ENCODE peak calls at places on chromosomes 2 and 18, in eight cellular contexts. I is HCT116; P is amygdala; S is NCI-H1105; Z is stimulated activated CD4-positive, alpha-beta T cell treated with anti-CD3 and anti-CD28 coated beads, Interleukin-1b, Interleukin-23, amount 100 ng/mL, for 4 hours; U is NCI-H2081; X is breast epithelium; K is activated T-cell treated with anti-CD3 and anti-CD28 coated beads, Interleukin-2, amount 50 U/mL, for 48 hours. T is an unnamed sample.

GRCh38 chr2:128464456-128464855 is 145.8 kb upstream of the HS6ST1 start:
- DNase-seq in X (no peak), K (no peak), P (no peak), Z (no peak), I (no peak), S (no peak), U (no peak), T (no peak)

GRCh38 chr2:114089636-114090325 is 199.9 kb downstream of the ACTR3 start:
- DNase-seq in P (no peak), K (no peak), X (no peak), I (no peak), Z (no peak), S (no peak), U (no peak), T (no peak)

GRCh38 chr18:12121175-12122095 is 27.8 kb downstream of the ANKRD62 start:
- DNase-seq in Z (no peak), X (no peak), U (no peak), K (no peak), S (no peak), P (no peak), I (peak), T (no peak)

GRCh38 chr2:46644690-46645385 is 165.5 kb downstream of the TMEM247 start:
- DNase-seq in U (peak), P (no peak), Z (no peak), K (no peak), I (no peak), S (peak), X (no peak), T (no peak)

GRCh38 chr2:147910990-147911473 is 66.2 kb downstream of the ACVR2A start:
- DNase-seq in U (peak), P (no peak), I (peak), S (peak), Z (peak), X (no peak), K (no peak), T (no peak)

GRCh38 chr18:987325-988186 is 82.9 kb downstream of the ADCYAP1 start:
- DNase-seq in Z (no peak), X (no peak), U (no peak), I (no peak), P (no peak), K (no peak), S (no peak), T (peak)

GRCh38 chr2:61605245-61605644 is 67.1 kb upstream of the XPO1 start:
- DNase-seq in S (no peak), U (no peak), P (no peak), I (no peak), K (no peak), X (no peak), Z (no peak), T (no peak)

GRCh38 chr2:108324531-108325256 is 36.0 kb downstream of the SULT1C2 start:
- DNase-seq in I (no peak), Z (no peak), P (no peak), K (no peak), U (no peak), S (no peak), X (no peak), T (no peak)

GRCh38 chr2:71711470-71711857 is 258.1 kb downstream of the DYSF start:
- DNase-seq in S (no peak), U (no peak), K (no peak), Z (no peak), I (no peak), X (no peak), P (no peak), T (no peak)

GRCh38 chr2:163469561-163469962 is 266.2 kb downstream of the FIGN start:
- DNase-seq in Z (no peak), X (no peak), U (peak), K (no peak), S (no peak), P (no peak), I (no peak), T (no peak)

GRCh38 chr2:25159947-25160346 is 8.4 kb downstream of the POMC start:
- DNase-seq in Z (no peak), X (no peak), U (no peak), K (peak), S (no peak), P (no peak), I (no peak), T (no peak)

GRCh38 chr2:121001641-121002040 is 266.0 kb downstream of the GLI2 start:
- DNase-seq in P (no peak), U (no peak), S (no peak), I (no peak), K (no peak), X (no peak), Z (no peak), T (no peak)

GRCh38 chr2:151422917-151423439 is 13.3 kb downstream of the RIF1 start:
- DNase-seq in Z (no peak), K (no peak), P (no peak), X (no peak), S (no peak), U (no peak), I (no peak), T (no peak)

GRCh38 chr18:25726278-25726677 is 364.1 kb downstream of the SS18 start:
- DNase-seq in K (no peak), I (no peak), S (no peak), U (no peak), Z (no peak), P (no peak), X (no peak), T (no peak)

GRCh38 chr18:79597176-79598045 is 82.2 kb upstream of the CTDP1 start:
- DNase-seq in I (no peak), P (no peak), X (no peak), S (no peak), U (no peak), Z (no peak), K (no peak), T (no peak)

GRCh38 chr2:239443666-239444567 is 43.1 kb upstream of the HDAC4 start:
- DNase-seq in X (peak), S (no peak), I (no peak), P (no peak), K (no peak), U (no peak), Z (no peak), T (no peak)

GRCh38 chr18:33873127-33873526 is 295.1 kb downstream of the ASXL3 start:
- DNase-seq in X (no peak), P (no peak), K (no peak), S (no peak), I (no peak), U (no peak), Z (no peak), T (no peak)

GRCh38 chr2:149826471-149827125 is 239.0 kb upstream of the MMADHC start:
- DNase-seq in Z (no peak), P (no peak), I (no peak), K (no peak), S (no peak), U (no peak), X (no peak), T (no peak)

GRCh38 chr18:34611904-34612303 is 98.2 kb upstream of the DTNA start:
- DNase-seq in X (no peak), P (no peak), U (no peak), K (no peak), S (no peak), I (no peak), Z (no peak), T (no peak)

GRCh38 chr2:177129610-177130009 is 83.0 kb upstream of the HNRNPA3 start:
- DNase-seq in U (no peak), I (no peak), S (no peak), X (no peak), Z (no peak), K (no peak), P (no peak), T (no peak)

GRCh38 chr18:39313992-39314391 is 1748.4 kb upstream of the CELF4 start:
- DNase-seq in P (no peak), U (peak), X (no peak), K (no peak), Z (no peak), I (no peak), S (peak), T (no peak)

GRCh38 chr18:50747849-50748242 is 72.0 kb downstream of the MRO start:
- DNase-seq in I (no peak), P (no peak), K (no peak), U (no peak), X (no peak), S (no peak), Z (no peak), T (no peak)

GRCh38 chr2:43318791-43319190 is 92.4 kb upstream of the ZFP36L2 start:
- DNase-seq in X (no peak), S (no peak), U (no peak), P (no peak), K (no peak), Z (no peak), I (no peak), T (no peak)

GRCh38 chr2:134257516-134257915 is 3.6 kb downstream of the MGAT5 start:
- DNase-seq in S (no peak), Z (no peak), X (no peak), I (no peak), U (no peak), P (no peak), K (no peak), T (no peak)

GRCh38 chr2:121329786-121330185 is 44.8 kb upstream of the TFCP2L1 start:
- DNase-seq in X (no peak), Z (no peak), P (no peak), S (no peak), I (no peak), K (peak), U (no peak), T (no peak)

GRCh38 chr2:135245055-135245454 is 193.0 kb downstream of the RAB3GAP1 start:
- DNase-seq in I (peak), K (no peak), Z (no peak), P (no peak), X (no peak), S (no peak), U (peak), T (peak)

GRCh38 chr2:117958186-117958585 is 55.7 kb downstream of the CCDC93 start:
- DNase-seq in S (no peak), P (no peak), I (no peak), K (no peak), U (no peak), Z (no peak), X (peak), T (no peak)

GRCh38 chr2:46650556-46651001 is 171.2 kb downstream of the TMEM247 start:
- DNase-seq in U (peak), I (peak), X (peak), P (peak), K (peak), S (peak), Z (peak), T (no peak)

GRCh38 chr2:2656046-2656715 is 325.1 kb upstream of the MYT1L start:
- DNase-seq in S (no peak), Z (no peak), K (no peak), X (no peak), P (no peak), I (no peak), U (no peak), T (no peak)

GRCh38 chr2:191571163-191571769 is 106.7 kb upstream of the NABP1 start:
- DNase-seq in S (no peak), U (no peak), I (peak), K (no peak), X (no peak), P (no peak), Z (peak), T (no peak)

GRCh38 chr2:86290596-86291327 is 46.7 kb downstream of the REEP1 start:
- DNase-seq in I (no peak), Z (no peak), S (no peak), K (no peak), P (no peak), U (no peak), X (no peak), T (no peak)

GRCh38 chr18:59839241-59839640 is 60.6 kb upstream of the PMAIP1 start:
- DNase-seq in Z (no peak), P (no peak), K (no peak), S (no peak), X (no peak), U (no peak), I (no peak), T (no peak)

T was measured in SW 1271.